ENCODE peak calls at places on chromosomes 1 and 21, in four cellular contexts. One of them, this sample, is unnamed.

GRCh38 chr21:33036430-33037162 is 10.9 kb downstream of the OLIG2 start:
- DNase-seq in choroid plexus epithelial cell: peak
- DNase-seq in cardiac muscle cell: no peak
- DNase-seq in Peyer's patch: no peak
- DNase-seq in this sample: no peak

GRCh38 chr1:22275626-22276395 is 132.9 kb upstream of the WNT4 start:
- DNase-seq in cardiac muscle cell: peak
- DNase-seq in Peyer's patch: peak
- DNase-seq in choroid plexus epithelial cell: peak
- DNase-seq in this sample: no peak

GRCh38 chr1:22794691-22795090 is 84.1 kb downstream of the EPHB2 start:
- DNase-seq in choroid plexus epithelial cell: no peak
- DNase-seq in Peyer's patch: no peak
- DNase-seq in cardiac muscle cell: no peak
- DNase-seq in this sample: no peak

GRCh38 chr1:53112271-53112774 is 30.1 kb downstream of the SLC1A7 start:
- DNase-seq in Peyer's patch: no peak
- DNase-seq in cardiac muscle cell: no peak
- DNase-seq in choroid plexus epithelial cell: peak
- DNase-seq in this sample: no peak

GRCh38 chr1:5720045-5720444 is 272.2 kb downstream of the NPHP4 start:
- DNase-seq in Peyer's patch: no peak
- DNase-seq in cardiac muscle cell: no peak
- DNase-seq in choroid plexus epithelial cell: no peak
- DNase-seq in this sample: no peak

GRCh38 chr1:63893976-63894375 is 120.2 kb downstream of the ROR1 start:
- DNase-seq in choroid plexus epithelial cell: no peak
- DNase-seq in cardiac muscle cell: no peak
- DNase-seq in Peyer's patch: no peak
- DNase-seq in this sample: no peak

GRCh38 chr1:115665319-115665718 is 23.5 kb downstream of the VANGL1 start:
- DNase-seq in choroid plexus epithelial cell: no peak
- DNase-seq in Peyer's patch: no peak
- DNase-seq in cardiac muscle cell: no peak
- DNase-seq in this sample: no peak

GRCh38 chr21:42621166-42621827 is 32.1 kb upstream of the PDE9A start:
- DNase-seq in Peyer's patch: no peak
- DNase-seq in cardiac muscle cell: no peak
- DNase-seq in choroid plexus epithelial cell: no peak
- DNase-seq in this sample: no peak

GRCh38 chr1:215523128-215523861 is 43.8 kb upstream of the KCTD3 start:
- DNase-seq in Peyer's patch: no peak
- DNase-seq in choroid plexus epithelial cell: peak
- DNase-seq in cardiac muscle cell: peak
- DNase-seq in this sample: no peak

GRCh38 chr1:171740356-171740863 is 1.5 kb downstream of the VAMP4 start:
- DNase-seq in Peyer's patch: no peak
- DNase-seq in cardiac muscle cell: no peak
- DNase-seq in choroid plexus epithelial cell: peak
- DNase-seq in this sample: no peak

GRCh38 chr1:226816585-226816984 is 53.8 kb upstream of the PSEN2 start:
- DNase-seq in Peyer's patch: no peak
- DNase-seq in choroid plexus epithelial cell: peak
- DNase-seq in cardiac muscle cell: no peak
- DNase-seq in this sample: no peak

GRCh38 chr1:226823643-226824042 is 46.8 kb upstream of the PSEN2 start:
- DNase-seq in Peyer's patch: no peak
- DNase-seq in choroid plexus epithelial cell: no peak
- DNase-seq in cardiac muscle cell: no peak
- DNase-seq in this sample: no peak

GRCh38 chr1:226825037-226825745 is 45.2 kb upstream of the PSEN2 start:
- DNase-seq in cardiac muscle cell: no peak
- DNase-seq in choroid plexus epithelial cell: no peak
- DNase-seq in Peyer's patch: no peak
- DNase-seq in this sample: no peak

GRCh38 chr1:226821719-226822085 is 48.7 kb upstream of the PSEN2 start:
- DNase-seq in cardiac muscle cell: no peak
- DNase-seq in Peyer's patch: no peak
- DNase-seq in choroid plexus epithelial cell: peak
- DNase-seq in this sample: no peak

GRCh38 chr1:226820935-226821718 is 49.3 kb upstream of the PSEN2 start:
- DNase-seq in choroid plexus epithelial cell: peak
- DNase-seq in cardiac muscle cell: no peak
- DNase-seq in Peyer's patch: peak
- DNase-seq in this sample: no peak
- TF ChIP-seq CTCF in choroid plexus epithelial cell: no peak
- TF ChIP-seq CTCF in cardiac muscle cell: no peak
- TF ChIP-seq CTCF in Peyer's patch: no peak
- TF ChIP-seq CTCF in this sample: no peak

DNA sequence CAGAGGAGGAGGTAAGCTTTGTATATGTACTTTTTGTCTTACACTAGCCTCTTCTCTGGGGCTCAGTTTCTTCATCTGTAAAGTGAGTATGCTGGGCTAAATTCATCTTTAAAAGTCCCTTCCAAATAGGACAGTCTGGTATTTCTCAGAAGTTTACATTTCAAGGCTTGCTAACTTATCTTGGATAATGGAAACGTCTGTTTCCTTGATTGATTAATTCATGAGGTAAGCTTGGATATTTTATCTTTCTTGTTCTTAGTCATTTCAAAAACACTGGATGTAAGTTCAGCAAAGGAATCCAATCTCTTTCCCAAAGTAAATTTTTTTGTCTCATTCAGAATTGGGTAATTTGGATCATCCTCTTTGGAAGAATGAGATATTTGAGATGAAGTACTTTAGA is 111.0 kb downstream of the EDEM3 start:
- DNase-seq in choroid plexus epithelial cell: no peak
- DNase-seq in Peyer's patch: no peak
- DNase-seq in cardiac muscle cell: no peak
- DNase-seq in this sample: no peak
- H3K4me3 ChIP-seq in choroid plexus epithelial cell: no peak
- H3K4me3 ChIP-seq in Peyer's patch: no peak
- H3K4me3 ChIP-seq in cardiac muscle cell: no peak
- H3K4me3 ChIP-seq in this sample: no peak

GRCh38 chr1:18743233-18743632 is 112.6 kb downstream of the PAX7 start:
- DNase-seq in cardiac muscle cell: no peak
- DNase-seq in choroid plexus epithelial cell: no peak
- DNase-seq in Peyer's patch: no peak
- DNase-seq in this sample: no peak
- TF ChIP-seq CTCF in cardiac muscle cell: no peak
- TF ChIP-seq CTCF in choroid plexus epithelial cell: no peak
- TF ChIP-seq CTCF in Peyer's patch: no peak
- TF ChIP-seq CTCF in this sample: no peak

DNA sequence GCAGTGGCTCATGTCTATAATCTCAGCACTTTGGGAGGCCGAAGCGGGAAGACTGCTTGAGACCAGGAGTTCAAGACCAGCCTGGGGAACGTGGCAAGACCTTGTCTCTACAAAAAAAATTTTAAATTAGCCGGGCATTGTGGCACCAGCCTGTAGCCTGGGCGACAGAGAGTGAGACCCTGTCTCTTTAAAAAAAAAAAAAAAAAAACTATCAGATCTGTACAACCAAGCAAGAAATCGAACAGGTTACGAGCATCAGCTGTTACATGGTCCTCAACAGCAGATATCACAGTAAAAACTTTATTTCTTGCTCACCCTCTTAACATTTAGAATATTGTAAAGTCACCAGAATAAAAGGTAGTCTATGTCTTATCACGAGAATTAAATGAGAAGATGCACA is 1.5 kb downstream of the NUP133 start:
- DNase-seq in Peyer's patch: no peak
- DNase-seq in cardiac muscle cell: no peak
- DNase-seq in choroid plexus epithelial cell: no peak
- DNase-seq in this sample: no peak
- H3K4me3 ChIP-seq in Peyer's patch: no peak
- H3K4me3 ChIP-seq in cardiac muscle cell: peak
- H3K4me3 ChIP-seq in choroid plexus epithelial cell: no peak
- H3K4me3 ChIP-seq in this sample: peak

GRCh38 chr1:2980849-2981248 is 40.4 kb upstream of the ACTRT2 start:
- DNase-seq in choroid plexus epithelial cell: no peak
- DNase-seq in Peyer's patch: no peak
- DNase-seq in cardiac muscle cell: no peak
- DNase-seq in this sample: no peak
- TF ChIP-seq CTCF in choroid plexus epithelial cell: no peak
- TF ChIP-seq CTCF in Peyer's patch: no peak
- TF ChIP-seq CTCF in cardiac muscle cell: no peak
- TF ChIP-seq CTCF in this sample: no peak

GRCh38 chr1:154420172-154420571 is 15.0 kb downstream of the IL6R start:
- DNase-seq in Peyer's patch: peak
- DNase-seq in choroid plexus epithelial cell: peak
- DNase-seq in cardiac muscle cell: no peak
- DNase-seq in this sample: peak
- H3K4me3 ChIP-seq in Peyer's patch: no peak
- H3K4me3 ChIP-seq in choroid plexus epithelial cell: no peak
- H3K4me3 ChIP-seq in cardiac muscle cell: no peak
- H3K4me3 ChIP-seq in this sample: no peak

DNA sequence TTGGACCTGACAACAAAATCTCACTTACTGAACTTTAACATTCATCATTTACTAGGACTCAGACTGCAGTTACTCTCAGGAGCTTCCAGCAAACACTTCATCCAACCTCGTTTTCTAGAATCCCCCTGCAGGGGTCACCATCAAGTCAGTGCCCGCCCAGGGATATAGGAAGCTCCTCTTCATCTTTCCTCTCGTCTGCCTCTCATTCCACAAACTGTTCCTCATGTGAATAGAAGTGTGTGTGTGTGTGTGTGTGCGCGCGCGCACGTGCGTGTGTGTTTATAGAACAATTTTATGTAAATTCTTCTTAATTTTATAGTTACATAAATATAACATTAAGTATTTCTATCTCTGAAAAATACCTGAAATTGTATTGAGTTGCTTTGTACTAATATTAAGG is 21.8 kb upstream of the ABCD3 start:
- DNase-seq in choroid plexus epithelial cell: peak
- DNase-seq in cardiac muscle cell: peak
- DNase-seq in Peyer's patch: no peak
- DNase-seq in this sample: no peak
- TF ChIP-seq CTCF in choroid plexus epithelial cell: peak
- TF ChIP-seq CTCF in cardiac muscle cell: peak
- TF ChIP-seq CTCF in Peyer's patch: no peak
- TF ChIP-seq CTCF in this sample: no peak

GRCh38 chr1:184389446-184389845 is 2.6 kb downstream of the C1orf21 start:
- DNase-seq in choroid plexus epithelial cell: no peak
- DNase-seq in Peyer's patch: no peak
- DNase-seq in cardiac muscle cell: no peak
- DNase-seq in this sample: no peak
- H3K4me3 ChIP-seq in choroid plexus epithelial cell: no peak
- H3K4me3 ChIP-seq in Peyer's patch: no peak
- H3K4me3 ChIP-seq in cardiac muscle cell: no peak
- H3K4me3 ChIP-seq in this sample: peak

DNA sequence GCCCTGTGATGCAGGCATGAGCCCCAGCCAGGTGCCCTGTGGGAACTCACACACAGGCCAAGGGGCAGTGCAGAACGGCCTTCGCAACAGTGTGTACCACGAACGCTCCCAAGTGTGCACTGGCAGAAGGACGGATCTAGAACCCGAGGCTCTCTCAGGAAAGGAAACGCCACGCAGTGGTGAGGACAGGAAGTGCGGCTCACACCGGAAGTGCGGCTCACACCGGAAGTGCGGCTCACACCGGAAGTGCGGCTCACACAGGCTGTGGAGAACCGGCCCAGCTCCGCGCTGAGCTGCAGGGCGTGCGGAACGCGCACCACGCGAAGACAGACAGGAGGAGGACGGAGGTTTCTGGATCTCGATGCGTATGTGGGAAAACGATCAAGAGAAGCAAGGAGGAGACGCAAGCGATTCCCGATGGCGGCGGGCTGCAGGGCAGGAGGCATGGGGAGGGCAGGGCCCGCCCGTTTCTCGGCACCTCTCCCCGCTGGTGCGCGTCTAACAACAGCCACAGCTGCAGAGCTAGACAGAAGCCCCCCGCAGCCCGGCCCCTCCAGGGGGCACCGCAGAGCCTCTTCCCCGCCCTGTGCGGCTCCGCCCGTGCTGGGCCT is 35.9 kb upstream of the TMEM52 start:
- DNase-seq in cardiac muscle cell: no peak
- DNase-seq in Peyer's patch: no peak
- DNase-seq in choroid plexus epithelial cell: no peak
- DNase-seq in this sample: no peak
- TF ChIP-seq CTCF in cardiac muscle cell: peak
- TF ChIP-seq CTCF in Peyer's patch: no peak
- TF ChIP-seq CTCF in choroid plexus epithelial cell: peak
- TF ChIP-seq CTCF in this sample: peak